ENCODE peak calls at places on chromosomes 2 and 18, in five cellular contexts. U is GM12878; J is CD8-positive, alpha-beta T cell; M is hypothalamus; Z is posterior vena cava. O is an unnamed sample.

GRCh38 chr2:150872919-150873772 is 385.7 kb upstream of the RND3 start:
- DNase-seq in U (no peak), J (no peak), M (no peak), Z (no peak), O (no peak)

GRCh38 chr2:157777425-157777824 is 98.7 kb downstream of the ACVR1 start:
- DNase-seq in U (no peak), J (peak), M (no peak), Z (no peak), O (peak)

GRCh38 chr18:6239716-6240115 is 175.0 kb downstream of the L3MBTL4 start:
- DNase-seq in U (no peak), J (no peak), M (no peak), Z (no peak), O (no peak)

GRCh38 chr18:27449104-27449503 is 264.0 kb upstream of the CHST9 start:
- DNase-seq in U (no peak), J (no peak), M (no peak), Z (no peak), O (no peak)

GRCh38 chr18:66894851-66895250 is 291.0 kb upstream of the CDH19 start:
- DNase-seq in U (no peak), J (no peak), M (no peak), Z (no peak), O (no peak)

GRCh38 chr18:13437801-13438506 is 219.4 kb downstream of the LDLRAD4 start:
- DNase-seq in U (no peak), J (peak), M (no peak), Z (no peak), O (no peak)

GRCh38 chr18:48622911-48623431 is 84.1 kb downstream of the CTIF start:
- DNase-seq in U (no peak), J (no peak), M (no peak), Z (no peak), O (no peak)

GRCh38 chr2:130150181-130151144 is 5.6 kb upstream of the CCDC74B start:
- DNase-seq in U (no peak), J (no peak), M (no peak), Z (peak), O (peak)

GRCh38 chr2:12321886-12322285 is 394.9 kb upstream of the TRIB2 start:
- DNase-seq in U (no peak), J (no peak), M (no peak), Z (no peak), O (no peak)

GRCh38 chr2:138059487-138059886 is 95.2 kb downstream of the HNMT start:
- DNase-seq in U (no peak), J (no peak), M (no peak), Z (no peak), O (no peak)

GRCh38 chr2:98175811-98176210 is 88.8 kb downstream of the VWA3B start:
- DNase-seq in U (no peak), J (no peak), M (no peak), Z (no peak), O (no peak)

GRCh38 chr2:9814129-9814868 is 29.0 kb upstream of the TAF1B start:
- DNase-seq in U (no peak), J (no peak), M (no peak), Z (peak), O (peak)

GRCh38 chr2:148643998-148644884 is at the start of gene EPC2:
- DNase-seq in U (peak), J (peak), M (peak), Z (peak), O (peak)

GRCh38 chr2:109246616-109247015 is 117.6 kb downstream of the SH3RF3 start:
- DNase-seq in U (no peak), J (no peak), M (no peak), Z (no peak), O (no peak)

GRCh38 chr2:160429248-160430000 is 64.2 kb downstream of the RBMS1 start:
- DNase-seq in U (no peak), J (no peak), M (no peak), Z (no peak), O (no peak)

GRCh38 chr2:1488851-1489250 is 75.6 kb downstream of the TPO start:
- DNase-seq in U (no peak), J (no peak), M (no peak), Z (peak), O (peak)

O was measured in sciatic nerve.